ENCODE peak calls at places on chromosomes 11 and 22, in five cellular contexts. I, M, H, F and K are unnamed samples.

GRCh38 chr11:111441443-111441842 is 62.4 kb upstream of the POU2AF1 start:
- DNase-seq in I (no peak), M (no peak), H (no peak), F (no peak), K (no peak)

GRCh38 chr22:37283393-37283937 is 1.2 kb downstream of the CYTH4 start:
- DNase-seq in I (no peak), M (no peak), H (peak; percentile 72), F (no peak), K (peak; percentile 74)

GRCh38 chr22:36204641-36205032 is 3.0 kb upstream of the APOL4 start:
- DNase-seq in I (no peak), M (no peak), H (no peak), F (no peak), K (no peak)

GRCh38 chr22:42613869-42614268 is 814 bp downstream of the POLDIP3 start:
- DNase-seq in I (no peak), M (no peak), H (no peak), F (no peak), K (peak; percentile 21)

GRCh38 chr11:70297341-70297740 is 26.9 kb downstream of the PPFIA1 start:
- DNase-seq in I (no peak), M (no peak), H (no peak), F (no peak), K (no peak)

GRCh38 chr11:130146797-130147196 is 12.8 kb upstream of the ST14 start:
- DNase-seq in I (no peak), M (no peak), H (no peak), F (no peak), K (no peak)

GRCh38 chr11:69656536-69657455 is 15.8 kb downstream of the CCND1 start:
- DNase-seq in I (no peak), M (no peak), H (no peak), F (no peak), K (no peak)

GRCh38 chr22:19174106-19175025 is 4.2 kb downstream of the SLC25A1 start:
- DNase-seq in I (no peak), M (no peak), H (no peak), F (no peak), K (no peak)

GRCh38 chr11:68145120-68145866 is 24.1 kb upstream of the CHKA start:
- DNase-seq in I (no peak), M (no peak), H (no peak), F (peak; percentile 41), K (no peak)

GRCh38 chr11:15258433-15259350 is 144.0 kb downstream of the INSC start:
- DNase-seq in I (no peak), M (no peak), H (no peak), F (no peak), K (no peak)

GRCh38 chr11:72120930-72121329 is 8.4 kb upstream of the ANAPC15 start:
- DNase-seq in I (no peak), M (no peak), H (no peak), F (no peak), K (no peak)

GRCh38 chr11:117840881-117841581 is 16.5 kb upstream of the FXYD2 start:
- DNase-seq in I (no peak), M (no peak), H (no peak), F (no peak), K (no peak)

GRCh38 chr11:112440518-112440917 is 179.9 kb upstream of the PLET1 start:
- DNase-seq in I (no peak), M (no peak), H (no peak), F (no peak), K (no peak)

GRCh38 chr11:10743354-10744035 is 7.6 kb upstream of the CTR9 start:
- DNase-seq in I (no peak), M (no peak), H (peak; percentile 68), F (no peak), K (peak; percentile 43)

GRCh38 chr11:61037694-61038093 is 64.6 kb upstream of the CD5 start:
- DNase-seq in I (peak; percentile 46), M (no peak), H (no peak), F (no peak), K (no peak)

GRCh38 chr11:134062255-134063030 is 6.4 kb upstream of the JAM3 start:
- DNase-seq in I (no peak), M (no peak), H (no peak), F (no peak), K (no peak)

GRCh38 chr22:17113600-17113999 is 7.6 kb downstream of the TMEM121B start:
- DNase-seq in I (no peak), M (no peak), H (no peak), F (no peak), K (no peak)

GRCh38 chr11:88480217-88480616 is 142.7 kb upstream of the CTSC start:
- DNase-seq in I (no peak), M (no peak), H (no peak), F (no peak), K (no peak)

GRCh38 chr11:34929794-34930763 is 13.7 kb downstream of the PDHX start:
- DNase-seq in I (no peak), M (no peak), H (no peak), F (no peak), K (no peak)

GRCh38 chr11:47271961-47272661 is 2.2 kb downstream of the MADD start:
- DNase-seq in I (no peak), M (no peak), H (no peak), F (no peak), K (no peak)

GRCh38 chr22:25193548-25193947 is 6.1 kb upstream of the CRYBB3 start:
- DNase-seq in I (no peak), M (no peak), H (no peak), F (no peak), K (no peak)

GRCh38 chr11:14373941-14374646 is 15.1 kb upstream of the RRAS2 start:
- DNase-seq in I (no peak), M (peak; percentile 75), H (no peak), F (no peak), K (no peak)

GRCh38 chr11:7572001-7572712 is 58.4 kb downstream of the PPFIBP2 start:
- DNase-seq in I (no peak), M (no peak), H (no peak), F (no peak), K (no peak)

GRCh38 chr11:131909426-131910200 is 539.2 kb downstream of the NTM start:
- DNase-seq in I (no peak), M (no peak), H (no peak), F (no peak), K (no peak)

GRCh38 chr22:19643448-19644313 is 70.6 kb upstream of the SEPTIN5 start:
- DNase-seq in I (no peak), M (no peak), H (no peak), F (no peak), K (no peak)

GRCh38 chr11:55902308-55902707 is 12.1 kb downstream of the OR5W2 start:
- DNase-seq in I (no peak), M (no peak), H (no peak), F (no peak), K (no peak)

GRCh38 chr11:125494987-125495725 is 909 bp downstream of the FEZ1 start:
- DNase-seq in I (peak; percentile 53), M (peak; percentile 8), H (no peak), F (peak; percentile 68), K (peak; percentile 15)

GRCh38 chr11:7046474-7046873 is 26.2 kb downstream of the NLRP14 start:
- DNase-seq in I (no peak), M (no peak), H (no peak), F (no peak), K (no peak)

GRCh38 chr11:22130462-22131053 is 62.3 kb upstream of the ANO5 start:
- DNase-seq in I (no peak), M (no peak), H (no peak), F (no peak), K (no peak)

GRCh38 chr22:44091021-44091721 is 67.1 kb downstream of the PARVB start:
- DNase-seq in I (no peak), M (no peak), H (peak; percentile 60), F (peak; percentile 30), K (no peak)

GRCh38 chr11:43579171-43579918 is 101.2 kb upstream of the HSD17B12 start:
- DNase-seq in I (no peak), M (no peak), H (no peak), F (no peak), K (no peak)

GRCh38 chr11:64096835-64097234 is 61.1 kb downstream of the FLRT1 start:
- DNase-seq in I (no peak), M (no peak), H (no peak), F (no peak), K (no peak)

GRCh38 chr11:86499723-86500129 is 125.0 kb downstream of the CCDC81 start:
- DNase-seq in I (no peak), M (no peak), H (no peak), F (no peak), K (no peak)

GRCh38 chr11:69904331-69905201 is 85.3 kb upstream of the FGF3 start:
- DNase-seq in I (no peak), M (no peak), H (no peak), F (peak; percentile 43), K (no peak)

GRCh38 chr22:37454857-37455686 is 27.8 kb upstream of the ELFN2 start:
- DNase-seq in I (no peak), M (no peak), H (no peak), F (no peak), K (no peak)

GRCh38 chr11:86408845-86409244 is 34.2 kb downstream of the CCDC81 start:
- DNase-seq in I (no peak), M (no peak), H (no peak), F (no peak), K (no peak)

GRCh38 chr22:31235076-31235475 is 23.0 kb downstream of the LIMK2 start:
- DNase-seq in I (no peak), M (no peak), H (no peak), F (no peak), K (no peak)
- H3K4me1 ChIP-seq in I (no peaks in the 10 kb centered on the region), M (peaks cover 6% of the 10 kb centered on the region), H (peaks cover 18% of the 10 kb centered on the region), F (no peaks in the 10 kb centered on the region), K (peaks cover 15% of the 10 kb centered on the region)

GRCh38 chr11:44861829-44862545 is 88.7 kb downstream of the TP53I11 start:
- DNase-seq in I (peak; percentile 74), M (no peak), H (peak; percentile 88), F (peak; percentile 97), K (peak; percentile 83)
- H3K4me1 ChIP-seq in I (peaks cover 7% of the 10 kb centered on the region), M (no peaks in the 10 kb centered on the region), H (peaks cover 36% of the 10 kb centered on the region), F (peaks cover 13% of the 10 kb centered on the region), K (peaks cover 14% of the 10 kb centered on the region)

DNA sequence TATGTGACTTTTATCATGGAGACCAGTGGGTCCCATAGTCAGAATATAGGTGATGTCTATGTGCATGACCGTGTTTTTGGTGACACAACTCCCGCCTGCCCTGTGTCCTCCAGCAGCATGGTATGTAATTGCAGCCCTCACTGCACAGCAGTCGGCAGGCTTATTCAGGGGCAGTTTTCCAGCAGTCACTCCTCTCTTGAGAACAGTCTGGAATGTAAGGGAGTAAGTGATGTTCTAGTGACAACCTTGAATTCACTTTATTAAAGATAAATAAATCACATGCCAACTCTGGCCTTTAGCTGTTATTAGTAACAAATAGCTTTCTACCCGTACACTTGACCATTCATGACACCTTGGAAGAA is 27.9 kb downstream of the ZNRF3 start:
- DNase-seq in I (no peak), M (no peak), H (no peak), F (no peak), K (no peak)
- H3K4me1 ChIP-seq in I (peaks cover 29% of the 10 kb centered on the region), M (peaks cover 16% of the 10 kb centered on the region), H (no peaks in the 10 kb centered on the region), F (peaks cover 16% of the 10 kb centered on the region), K (no peaks in the 10 kb centered on the region)

GRCh38 chr11:96219981-96220623 is 122.9 kb downstream of the MAML2 start:
- DNase-seq in I (no peak), M (no peak), H (no peak), F (no peak), K (no peak)

GRCh38 chr11:96218901-96219300 is 124.1 kb downstream of the MAML2 start:
- DNase-seq in I (no peak), M (no peak), H (no peak), F (no peak), K (no peak)

GRCh38 chr11:96215826-96216225 is 127.2 kb downstream of the MAML2 start:
- DNase-seq in I (no peak), M (no peak), H (no peak), F (no peak), K (no peak)

GRCh38 chr11:96217206-96217605 is 125.8 kb downstream of the MAML2 start:
- DNase-seq in I (no peak), M (no peak), H (no peak), F (no peak), K (no peak)

GRCh38 chr11:96218013-96218412 is 125.0 kb downstream of the MAML2 start:
- DNase-seq in I (no peak), M (no peak), H (no peak), F (no peak), K (no peak)
- H3K4me1 ChIP-seq in I (peaks cover 10% of the 10 kb centered on the region), M (peaks cover 7% of the 10 kb centered on the region), H (peaks cover 95% of the 10 kb centered on the region), F (peaks cover 27% of the 10 kb centered on the region), K (peaks cover 96% of the 10 kb centered on the region)